ENCODE peak calls at places on chromosomes 12 and 14, in four cellular contexts. One of them, this sample, is unnamed. For H3K4me1 and H3K9me3, the result is how much of the 10 kb centered on the place peaks cover.

GRCh38 chr14:86639146-86639545 is 1109.2 kb downstream of the FLRT2 start:
- DNase-seq in heart left ventricle: no peak
- DNase-seq in A673: no peak
- DNase-seq in right atrium auricular region: no peak
- DNase-seq in this sample: no peak

GRCh38 chr14:51014086-51014485 is 69.8 kb upstream of the PYGL start:
- DNase-seq in heart left ventricle: no peak
- DNase-seq in A673: peak
- DNase-seq in right atrium auricular region: no peak
- DNase-seq in this sample: no peak

GRCh38 chr14:103121161-103121845 is 2.0 kb upstream of the TNFAIP2 start:
- DNase-seq in heart left ventricle: peak
- DNase-seq in A673: no peak
- DNase-seq in right atrium auricular region: peak
- DNase-seq in this sample: peak

GRCh38 chr12:10364839-10365681 is 24.8 kb downstream of the KLRK1 start:
- DNase-seq in heart left ventricle: peak
- DNase-seq in A673: peak
- DNase-seq in right atrium auricular region: no peak
- DNase-seq in this sample: peak

GRCh38 chr14:38944691-38945090 is 158.3 kb downstream of the SEC23A start:
- DNase-seq in heart left ventricle: no peak
- DNase-seq in A673: no peak
- DNase-seq in right atrium auricular region: no peak
- DNase-seq in this sample: no peak

GRCh38 chr12:24851816-24852337 is 97.0 kb downstream of the BCAT1 start:
- DNase-seq in heart left ventricle: no peak
- DNase-seq in A673: peak
- DNase-seq in right atrium auricular region: no peak
- DNase-seq in this sample: no peak

GRCh38 chr12:105562727-105563072 is 232.2 kb downstream of the C12orf75 start:
- DNase-seq in heart left ventricle: no peak
- DNase-seq in A673: no peak
- DNase-seq in right atrium auricular region: no peak
- DNase-seq in this sample: no peak

GRCh38 chr12:78898416-78898815 is 33.8 kb downstream of the SYT1 start:
- DNase-seq in heart left ventricle: peak
- DNase-seq in A673: peak
- DNase-seq in right atrium auricular region: no peak
- DNase-seq in this sample: peak

GRCh38 chr14:103597623-103598372 is 31.2 kb upstream of the KLC1 start:
- DNase-seq in heart left ventricle: peak
- DNase-seq in A673: peak
- DNase-seq in right atrium auricular region: peak
- DNase-seq in this sample: peak

GRCh38 chr12:30823140-30823669 is 68.5 kb upstream of the CAPRIN2 start:
- DNase-seq in heart left ventricle: peak
- DNase-seq in A673: no peak
- DNase-seq in right atrium auricular region: peak
- DNase-seq in this sample: no peak

GRCh38 chr12:47751561-47751960 is 7.1 kb downstream of the RAPGEF3 start:
- DNase-seq in heart left ventricle: no peak
- DNase-seq in A673: no peak
- DNase-seq in right atrium auricular region: no peak
- DNase-seq in this sample: peak

GRCh38 chr14:21525995-21526671 is at the start of gene SALL2:
- DNase-seq in heart left ventricle: peak
- DNase-seq in A673: peak
- DNase-seq in right atrium auricular region: peak
- DNase-seq in this sample: peak

GRCh38 chr14:74592476-74593191 is 19.4 kb downstream of the LTBP2 start:
- DNase-seq in heart left ventricle: no peak
- DNase-seq in A673: no peak
- DNase-seq in right atrium auricular region: no peak
- DNase-seq in this sample: no peak

GRCh38 chr14:74594021-74594420 is 18.0 kb downstream of the LTBP2 start:
- DNase-seq in heart left ventricle: no peak
- DNase-seq in A673: no peak
- DNase-seq in right atrium auricular region: no peak
- DNase-seq in this sample: no peak

GRCh38 chr14:74591394-74591793 is 20.6 kb downstream of the LTBP2 start:
- DNase-seq in heart left ventricle: no peak
- DNase-seq in A673: no peak
- DNase-seq in right atrium auricular region: no peak
- DNase-seq in this sample: no peak

GRCh38 chr14:74593241-74593985 is 18.6 kb downstream of the LTBP2 start:
- DNase-seq in heart left ventricle: no peak
- DNase-seq in A673: no peak
- DNase-seq in right atrium auricular region: no peak
- DNase-seq in this sample: no peak

DNA sequence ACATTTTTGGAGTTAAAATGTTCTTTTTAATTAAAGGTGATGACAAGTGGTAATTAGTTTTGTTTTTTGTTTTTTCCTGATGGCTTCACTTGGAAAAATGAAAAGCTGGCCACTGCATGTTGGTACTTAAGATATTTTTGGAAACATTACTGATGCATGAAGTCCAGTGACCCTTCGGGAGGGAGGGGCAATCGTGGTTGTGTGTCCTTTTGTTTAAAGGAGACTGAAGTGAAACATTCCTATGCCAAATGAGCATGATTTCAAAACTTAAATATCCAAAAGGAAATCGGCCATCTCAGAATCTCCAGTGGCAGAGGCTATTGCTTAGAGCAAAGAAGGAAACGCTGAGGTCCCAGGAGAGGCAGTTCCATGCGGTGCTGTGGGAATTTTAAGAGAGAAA is 20.1 kb downstream of the LTBP2 start:
- DNase-seq in heart left ventricle: no peak
- DNase-seq in A673: no peak
- DNase-seq in right atrium auricular region: no peak
- DNase-seq in this sample: no peak
- H3K4me1 ChIP-seq in heart left ventricle: half or more
- H3K4me1 ChIP-seq in A673: under half
- H3K4me1 ChIP-seq in right atrium auricular region: half or more
- H3K4me1 ChIP-seq in this sample: under half

DNA sequence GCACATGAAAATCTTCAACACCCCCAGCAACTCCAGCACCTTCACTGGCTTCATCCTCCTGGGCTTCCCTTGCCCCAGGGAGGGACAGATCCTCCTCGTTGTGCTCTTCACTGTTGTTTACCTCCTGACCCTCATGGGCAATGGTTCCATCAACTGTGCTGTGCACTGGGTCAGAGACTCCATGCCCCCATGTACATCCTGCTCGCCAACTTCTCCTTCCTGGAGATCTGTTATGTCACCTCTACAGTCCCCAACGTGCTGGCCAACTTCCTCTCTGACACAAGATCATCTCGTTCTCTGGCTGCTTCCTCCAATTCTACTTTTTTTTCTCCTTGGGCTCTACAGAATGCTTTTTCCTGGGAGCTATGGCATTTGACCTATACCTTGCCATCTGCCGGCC is 11.5 kb upstream of the OR11G2 start:
- DNase-seq in heart left ventricle: no peak
- DNase-seq in A673: no peak
- DNase-seq in right atrium auricular region: no peak
- DNase-seq in this sample: no peak
- H3K9me3 ChIP-seq in heart left ventricle: under half
- H3K9me3 ChIP-seq in A673: under half
- H3K9me3 ChIP-seq in right atrium auricular region: under half
- H3K9me3 ChIP-seq in this sample: under half

GRCh38 chr12:122094261-122094734 is 15.7 kb downstream of the MLXIP start:
- DNase-seq in heart left ventricle: no peak
- DNase-seq in A673: no peak
- DNase-seq in right atrium auricular region: no peak
- DNase-seq in this sample: no peak
- H3K27ac ChIP-seq in heart left ventricle: no peak
- H3K27ac ChIP-seq in A673: no peak
- H3K27ac ChIP-seq in right atrium auricular region: no peak
- H3K27ac ChIP-seq in this sample: no peak

GRCh38 chr14:68375371-68375770 is 417.5 kb downstream of the ZFP36L1 start:
- DNase-seq in heart left ventricle: no peak
- DNase-seq in A673: no peak
- DNase-seq in right atrium auricular region: no peak
- DNase-seq in this sample: peak
- H3K4me1 ChIP-seq in heart left ventricle: under half
- H3K4me1 ChIP-seq in A673: under half
- H3K4me1 ChIP-seq in right atrium auricular region: under half
- H3K4me1 ChIP-seq in this sample: under half

DNA sequence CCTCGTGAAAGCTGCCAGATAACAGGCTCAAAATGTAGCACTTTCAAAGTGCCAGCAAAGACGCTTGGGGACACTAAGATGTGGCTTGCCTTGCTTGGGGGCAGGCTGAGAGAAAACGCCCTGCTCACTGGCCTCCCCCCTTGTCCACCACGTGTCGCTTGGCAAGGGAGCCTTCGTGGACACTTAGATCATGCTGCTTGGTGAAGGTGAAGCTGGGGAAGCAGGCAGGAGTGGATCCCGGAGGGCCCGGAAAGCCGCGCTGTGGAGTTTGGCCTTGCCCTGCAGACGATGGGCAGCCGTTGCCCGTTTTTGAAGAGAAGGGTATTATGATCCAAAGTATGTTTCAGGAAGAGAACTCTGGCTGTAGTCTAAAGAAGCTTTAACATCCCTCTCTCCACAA is 53.4 kb upstream of the BDKRB2 start:
- DNase-seq in heart left ventricle: no peak
- DNase-seq in A673: no peak
- DNase-seq in right atrium auricular region: no peak
- DNase-seq in this sample: no peak
- H3K9me3 ChIP-seq in heart left ventricle: under half
- H3K9me3 ChIP-seq in A673: under half
- H3K9me3 ChIP-seq in right atrium auricular region: under half
- H3K9me3 ChIP-seq in this sample: under half

GRCh38 chr14:24310666-24311604 is at the start of gene LTB4R:
- DNase-seq in heart left ventricle: peak
- DNase-seq in A673: peak
- DNase-seq in right atrium auricular region: no peak
- DNase-seq in this sample: no peak
- H3K27ac ChIP-seq in heart left ventricle: peak
- H3K27ac ChIP-seq in A673: no peak
- H3K27ac ChIP-seq in right atrium auricular region: peak
- H3K27ac ChIP-seq in this sample: no peak

GRCh38 chr12:107349839-107350238 is 256.5 kb upstream of the CRY1 start:
- DNase-seq in heart left ventricle: no peak
- DNase-seq in A673: no peak
- DNase-seq in right atrium auricular region: no peak
- DNase-seq in this sample: no peak
- H3K4me1 ChIP-seq in heart left ventricle: under half
- H3K4me1 ChIP-seq in A673: under half
- H3K4me1 ChIP-seq in right atrium auricular region: under half
- H3K4me1 ChIP-seq in this sample: under half

DNA sequence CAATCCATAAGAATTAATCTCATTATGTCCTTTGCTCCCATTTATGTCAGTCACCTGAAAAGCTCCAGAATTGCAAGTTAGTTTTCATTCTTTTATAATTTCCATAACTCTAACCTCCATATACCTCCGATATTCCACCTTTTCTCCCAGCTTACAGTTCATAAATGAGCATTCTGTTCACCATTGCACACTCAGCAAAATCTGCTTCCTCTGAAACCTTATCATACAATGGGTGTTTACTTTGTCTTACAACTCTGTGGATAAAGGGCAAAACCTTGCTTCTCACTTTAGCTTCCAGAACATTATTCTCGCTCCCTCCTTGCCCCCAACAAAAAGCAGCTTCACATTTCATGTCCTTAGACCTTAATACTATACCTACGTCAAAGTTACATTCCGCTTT is 19.3 kb upstream of the SLCO1B1 start:
- DNase-seq in heart left ventricle: no peak
- DNase-seq in A673: no peak
- DNase-seq in right atrium auricular region: no peak
- DNase-seq in this sample: no peak
- H3K9me3 ChIP-seq in heart left ventricle: under half
- H3K9me3 ChIP-seq in A673: under half
- H3K9me3 ChIP-seq in right atrium auricular region: under half
- H3K9me3 ChIP-seq in this sample: under half